ENCODE peak calls at places on chromosomes 13 and 19, in four cellular contexts. G is cardiac fibroblast, J is ovary, K is substantia nigra. M is an unnamed sample.

GRCh38 chr13:102812616-102813287 is 13.8 kb downstream of the BIVM start:
- DNase-seq in K (no peak), G (peak), J (no peak), M (no peak)

GRCh38 chr13:90926459-90926858 is 421.0 kb upstream of the MIR17HG start:
- DNase-seq in G (peak), K (no peak), J (no peak), M (no peak)

GRCh38 chr13:114009590-114010400 is 35.9 kb upstream of the C13orf46 start:
- DNase-seq in G (no peak), J (no peak), K (no peak), M (no peak)

GRCh38 chr19:57566396-57567256 is 7.0 kb upstream of the ZNF550 start:
- DNase-seq in K (no peak), G (peak), J (no peak), M (no peak)

GRCh38 chr19:3055741-3056453 is 6.4 kb downstream of the TLE5 start:
- DNase-seq in G (no peak), J (peak), K (no peak), M (no peak)

GRCh38 chr13:111953546-111954178 is 113.3 kb upstream of the SOX1 start:
- DNase-seq in J (no peak), K (no peak), G (no peak), M (no peak)

GRCh38 chr13:104414181-104414580 is 1348.0 kb upstream of the SLC10A2 start:
- DNase-seq in G (no peak), K (no peak), J (no peak), M (no peak)

GRCh38 chr13:51000576-51001260 is 91.1 kb downstream of the RNASEH2B start:
- DNase-seq in G (peak), J (no peak), K (no peak), M (no peak)

GRCh38 chr13:41505209-41505835 is 48.0 kb downstream of the RGCC start:
- DNase-seq in J (no peak), G (peak), K (no peak), M (no peak)